ENCODE peak calls at places on chromosomes 2 and 18, in four cellular contexts. F, O, U and W are unnamed samples.
A peak's percentile ranks its signal among the peaks of the same experiment; 100 is the strongest.

GRCh38 chr2:121356058-121356640 is 71.1 kb upstream of the TFCP2L1 start:
- DNase-seq in F (peak; percentile 55), U (no peak), O (peak; percentile 62), W (peak; percentile 63)

GRCh38 chr2:234590076-234590475 is 93.2 kb upstream of the ARL4C start:
- DNase-seq in F (no peak), O (no peak), U (no peak), W (no peak)

GRCh38 chr2:227147023-227147422 is 17.0 kb downstream of the COL4A4 start:
- DNase-seq in F (no peak), O (no peak), U (no peak), W (no peak)

GRCh38 chr2:70182689-70183088 is 8.1 kb downstream of the C2orf42 start:
- DNase-seq in O (no peak), U (no peak), F (no peak), W (no peak)

GRCh38 chr2:230939691-230940475 is 14.8 kb upstream of the GPR55 start:
- DNase-seq in F (no peak), O (no peak), U (no peak), W (no peak)

GRCh38 chr18:58638446-58638845 is 9.6 kb upstream of the ALPK2 start:
- DNase-seq in F (no peak), U (no peak), O (no peak), W (no peak)

GRCh38 chr18:31190919-31191318 is 28.3 kb upstream of the DSC1 start:
- DNase-seq in U (no peak), O (no peak), F (no peak), W (no peak)

GRCh38 chr2:49426991-49427390 is 272.7 kb upstream of the FSHR start:
- DNase-seq in U (no peak), F (no peak), O (no peak), W (no peak)

GRCh38 chr18:25561923-25562322 is 210.0 kb upstream of the ZNF521 start:
- DNase-seq in U (no peak), O (peak; percentile 2), F (peak; percentile 12), W (peak; percentile 44)

GRCh38 chr2:96874099-96874831 is 4.4 kb upstream of the SEMA4C start:
- DNase-seq in O (no peak), U (peak; percentile 76), F (no peak), W (no peak)

DNA sequence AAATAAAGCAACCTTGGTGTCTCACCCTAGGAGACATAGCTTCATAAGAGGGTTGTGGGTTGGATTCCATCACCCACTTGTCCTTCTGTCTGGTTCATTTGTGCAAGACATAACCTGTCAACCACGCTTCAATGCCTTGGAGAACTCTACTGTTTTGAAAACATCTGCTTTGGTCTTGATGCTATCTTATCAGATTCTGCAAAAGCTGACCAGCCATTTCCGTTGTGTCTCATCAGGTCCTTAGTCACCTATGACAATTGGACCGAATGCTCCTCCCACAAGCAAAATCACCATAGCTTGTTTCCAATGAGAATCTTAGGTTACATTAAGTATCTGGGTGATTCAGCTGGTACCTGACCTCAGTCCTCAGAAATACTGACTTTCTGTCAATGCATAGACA is 35.4 kb downstream of the STAT4 start:
- DNase-seq in O (no peak), F (no peak), U (peak; percentile 38), W (no peak)
- TF ChIP-seq PBX3 in O (no peak), F (no peak), U (no peak), W (no peak)

GRCh38 chr2:33131820-33132219 is 185.1 kb downstream of the LTBP1 start:
- DNase-seq in O (no peak), F (no peak), U (no peak), W (no peak)

GRCh38 chr2:33129661-33130447 is 183.1 kb downstream of the LTBP1 start:
- DNase-seq in O (no peak), F (no peak), U (no peak), W (no peak)

GRCh38 chr2:33129261-33129660 is 182.5 kb downstream of the LTBP1 start:
- DNase-seq in O (no peak), U (no peak), F (no peak), W (no peak)

GRCh38 chr2:33130544-33130943 is 183.8 kb downstream of the LTBP1 start:
- DNase-seq in U (no peak), F (no peak), O (no peak), W (no peak)

DNA sequence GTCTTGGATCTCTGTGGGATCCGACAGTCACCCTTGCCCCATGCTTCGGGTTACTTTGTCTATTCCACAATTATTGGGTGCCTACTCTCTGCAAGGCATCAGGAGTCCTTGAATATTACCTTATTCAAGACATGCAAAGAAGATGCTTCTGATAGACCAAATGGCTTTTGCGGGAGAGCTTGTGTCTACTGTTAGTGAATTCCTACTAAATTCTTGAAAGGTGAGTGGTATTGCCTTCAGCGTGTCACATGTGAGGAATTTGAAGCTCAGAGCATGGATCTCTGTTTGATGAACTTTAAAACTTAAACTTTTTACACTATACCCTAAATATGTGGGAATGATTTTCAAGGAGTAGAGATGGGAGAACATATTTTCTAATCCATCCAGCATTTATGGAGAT is 184.4 kb downstream of the LTBP1 start:
- DNase-seq in F (no peak), O (no peak), U (no peak), W (no peak)
- TF ChIP-seq PBX3 in F (no peak), O (no peak), U (no peak), W (no peak)

GRCh38 chr2:219058541-219059374 is 2.0 kb downstream of the IHH start:
- DNase-seq in O (no peak), U (no peak), F (peak; percentile 85), W (peak; percentile 89)
- TF ChIP-seq PBX3 in O (no peak), U (no peak), F (no peak), W (no peak)

DNA sequence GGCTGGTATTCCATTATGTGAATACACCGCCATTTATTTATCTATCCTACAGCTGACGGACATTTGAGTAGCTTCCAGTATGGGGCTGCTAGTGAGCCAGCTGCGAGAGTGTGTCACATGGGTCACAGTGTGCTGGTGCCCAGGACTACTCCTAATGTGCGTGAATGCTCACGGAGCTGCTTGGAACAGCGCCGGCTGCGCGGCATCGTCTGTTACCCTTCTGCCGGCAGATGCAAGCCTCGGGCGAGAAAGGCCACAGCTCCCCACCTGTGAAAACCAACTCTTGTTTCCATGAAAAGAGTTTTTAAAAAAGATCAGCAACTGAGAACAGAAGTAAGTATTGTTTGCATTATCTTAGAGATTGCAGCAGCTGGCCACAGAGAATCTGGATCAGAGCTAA is 81.1 kb upstream of the MAP4K4 start:
- DNase-seq in U (no peak), O (no peak), F (no peak), W (peak; percentile 29)
- TF ChIP-seq PBX3 in U (no peak), O (no peak), F (no peak), W (no peak)

DNA sequence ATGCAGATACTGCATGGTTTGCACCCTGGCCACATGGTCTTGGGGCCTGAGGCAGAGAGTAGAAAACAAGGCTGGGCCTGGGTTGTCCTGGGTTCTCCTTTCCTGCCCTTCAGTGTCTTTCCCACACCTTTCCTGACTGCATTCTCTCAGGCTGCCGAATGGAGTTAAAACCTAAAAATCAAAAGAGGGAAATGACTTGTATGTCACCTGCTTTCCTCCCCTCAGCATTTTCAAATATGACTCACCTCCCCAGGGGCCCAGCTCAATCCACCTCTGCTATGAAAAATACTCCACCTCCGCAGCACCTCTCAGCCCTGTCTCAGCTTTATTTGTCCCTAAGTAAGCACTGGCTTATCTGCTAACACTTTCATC is 457.8 kb upstream of the MEX3C start:
- DNase-seq in F (no peak), U (peak; percentile 48), O (no peak), W (no peak)
- TF ChIP-seq PBX3 in F (no peak), U (no peak), O (no peak), W (no peak)

GRCh38 chr18:50193796-50194622 is 938 bp downstream of the MYO5B start:
- DNase-seq in F (no peak), O (no peak), U (no peak), W (no peak)

GRCh38 chr18:50192903-50193795 is 1.8 kb downstream of the MYO5B start:
- DNase-seq in F (no peak), U (no peak), O (no peak), W (peak; percentile 23)

GRCh38 chr18:50196261-50196660 is 1.3 kb upstream of the MYO5B start:
- DNase-seq in U (no peak), F (no peak), O (no peak), W (no peak)

GRCh38 chr18:50195689-50196088 is 742 bp upstream of the MYO5B start:
- DNase-seq in O (no peak), U (no peak), F (no peak), W (no peak)

GRCh38 chr18:50194623-50195532 is at the start of gene MYO5B:
- DNase-seq in U (no peak), F (peak; percentile 63), O (peak; percentile 13), W (peak; percentile 86)
- TF ChIP-seq PBX3 in U (no peak), F (no peak), O (no peak), W (no peak)

GRCh38 chr18:23799540-23799939 is 110.3 kb downstream of the LAMA3 start:
- DNase-seq in F (no peak), O (no peak), U (no peak), W (no peak)
- TF ChIP-seq PBX3 in F (no peak), O (no peak), U (no peak), W (no peak)

GRCh38 chr2:196144513-196145126 is 26.8 kb downstream of the STK17B start:
- DNase-seq in O (no peak), U (no peak), F (no peak), W (no peak)
- TF ChIP-seq PBX3 in O (no peak), U (no peak), F (no peak), W (no peak)